ENCODE peak calls at places on chromosomes 1 and 21, in nine cellular contexts. K is prostate gland, Y is Peyer's patch, H is right lobe of liver, D is tibial nerve, J is HCT116, O is IMR-90, T is lower leg skin, E is uterus. R is an unnamed sample.

GRCh38 chr1:110880708-110881374 is 7.9 kb downstream of the CD53 start:
- DNase-seq in K (no peak), Y (no peak), H (no peak), D (no peak), J (no peak), O (no peak), T (no peak), E (no peak), R (no peak)

GRCh38 chr1:158112994-158113758 is 67.5 kb upstream of the CD1D start:
- DNase-seq in K (no peak), Y (peak; percentile 73), H (no peak), D (no peak), J (no peak), O (peak; percentile 15), T (no peak), E (no peak), R (no peak)

GRCh38 chr1:51303751-51304196 is 26.6 kb downstream of the TTC39A start:
- DNase-seq in K (no peak), Y (no peak), H (no peak), D (no peak), J (no peak), O (peak; percentile 66), T (no peak), E (no peak), R (no peak)

GRCh38 chr1:6111991-6112689 is 66.5 kb downstream of the KCNAB2 start:
- DNase-seq in K (no peak), Y (no peak), H (peak; percentile 10), D (no peak), J (no peak), O (no peak), T (no peak), E (no peak), R (no peak)

GRCh38 chr21:21412096-21412495 is 413.9 kb downstream of the NCAM2 start:
- DNase-seq in K (no peak), Y (no peak), H (no peak), D (no peak), J (no peak), O (no peak), T (no peak), E (no peak), R (no peak)

GRCh38 chr1:231590453-231591198 is 36.0 kb upstream of the DISC1 start:
- DNase-seq in K (peak; percentile 31), Y (peak; percentile 71), H (peak; percentile 46), D (peak; percentile 44), J (peak; percentile 47), O (peak; percentile 83), T (no peak), E (peak; percentile 41), R (peak; percentile 47)

GRCh38 chr1:109181085-109181806 is 32.5 kb upstream of the SARS1 start:
- DNase-seq in K (peak; percentile 56), Y (no peak), H (no peak), D (no peak), J (no peak), O (peak; percentile 65), T (no peak), E (no peak), R (no peak)

GRCh38 chr21:17537299-17537698 is 24.5 kb downstream of the CXADR start:
- DNase-seq in K (peak; percentile 16), Y (no peak), H (no peak), D (no peak), J (no peak), O (no peak), T (no peak), E (no peak), R (no peak)

GRCh38 chr1:4088676-4089075 is 188.6 kb upstream of the C1orf174 start:
- DNase-seq in K (no peak), Y (peak; percentile 21), H (no peak), D (no peak), J (no peak), O (no peak), T (no peak), E (no peak), R (no peak)

GRCh38 chr1:40939320-40940059 is 40.0 kb upstream of the CTPS1 start:
- DNase-seq in K (no peak), Y (peak; percentile 46), H (peak; percentile 59), D (peak; percentile 46), J (no peak), O (peak; percentile 70), T (no peak), E (no peak), R (no peak)

GRCh38 chr21:37435120-37435519 is 68.5 kb downstream of the DYRK1A start:
- DNase-seq in K (no peak), Y (peak; percentile 59), H (no peak), D (peak; percentile 48), J (peak; percentile 12), O (peak; percentile 80), T (peak; percentile 55), E (peak; percentile 59), R (peak; percentile 74)

GRCh38 chr1:51569284-51570062 is 47.4 kb upstream of the OSBPL9 start:
- DNase-seq in K (peak; percentile 59), Y (peak; percentile 67), H (no peak), D (no peak), J (peak; percentile 82), O (peak; percentile 82), T (peak; percentile 51), E (no peak), R (no peak)

GRCh38 chr1:61757945-61758344 is 15.7 kb downstream of the PATJ start:
- DNase-seq in K (no peak), Y (no peak), H (no peak), D (no peak), J (no peak), O (peak; percentile 63), T (no peak), E (no peak), R (no peak)

DNA sequence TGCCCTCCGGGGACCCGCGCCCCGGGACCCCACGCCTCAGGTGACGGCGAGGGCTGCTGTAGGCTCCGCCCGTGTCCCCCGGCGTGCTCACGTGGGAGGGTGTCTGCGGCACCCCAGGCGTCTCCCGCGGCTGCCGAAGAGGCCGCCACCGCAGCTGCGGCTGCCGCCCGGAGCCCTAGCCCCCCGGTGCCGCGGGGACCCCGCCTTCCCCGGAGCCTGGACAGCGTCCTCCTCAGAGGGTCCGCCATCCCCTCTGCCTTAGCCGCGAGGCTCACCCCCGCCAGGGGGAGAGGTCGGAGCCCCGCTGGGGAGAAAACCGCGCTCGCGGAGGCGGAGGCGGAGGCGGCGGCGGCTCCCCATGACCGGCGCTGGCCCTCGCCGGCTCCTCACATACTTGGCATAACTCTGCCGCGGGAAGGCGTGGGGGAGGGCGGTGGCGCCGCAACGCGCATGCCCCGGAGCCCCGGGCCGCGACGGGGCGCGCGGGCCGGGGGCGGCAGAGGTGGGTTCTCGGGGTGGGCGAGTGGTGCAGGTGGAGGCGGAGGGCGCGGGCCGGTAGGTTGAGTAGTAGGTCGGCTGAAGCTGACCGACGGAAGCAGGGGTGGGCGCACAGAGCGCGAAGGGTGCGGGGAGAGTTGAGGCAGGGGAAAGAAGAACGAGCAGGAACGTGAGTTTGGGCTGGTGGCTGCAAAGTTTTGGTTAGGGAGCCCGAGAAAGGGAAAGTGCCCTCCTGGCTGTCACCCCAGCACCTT is 700 bp upstream of the SYDE2 start:
- DNase-seq in K (peak; percentile 66), Y (peak; percentile 89), H (peak; percentile 78), D (peak; percentile 46), J (no peak), O (peak; percentile 49), T (peak; percentile 49), E (peak; percentile 71), R (peak; percentile 80)
- TF ChIP-seq POLR2A in K (peak; percentile 74), Y (peak; percentile 26), H (peak; percentile 5), D (peak; percentile 46), J (no peak), O (peak; percentile 17), T (no peak), E (peak; percentile 71), R (no peak)

GRCh38 chr21:43305336-43305665 is 121.6 kb downstream of the SIK1 start:
- DNase-seq in K (no peak), Y (no peak), H (peak; percentile 7), D (no peak), J (no peak), O (no peak), T (no peak), E (no peak), R (no peak)
- TF ChIP-seq CTCF in K (no peak), Y (no peak), H (no peak), D (no peak), J (no peak), O (no peak), T (no peak), E (no peak), R (no peak)

GRCh38 chr1:94119796-94120590 is 955 bp downstream of the ABCA4 start:
- DNase-seq in K (no peak), Y (no peak), H (no peak), D (no peak), J (no peak), O (peak; percentile 23), T (no peak), E (no peak), R (no peak)
- H3K4me3 ChIP-seq in K (no peak overlapping the region), Y (no peak overlapping the region), H (no peak overlapping the region), D (no peak overlapping the region), J (no peak overlapping the region), O (no peak overlapping the region), T (no peak overlapping the region), E (no peak overlapping the region), R (no peak overlapping the region)

GRCh38 chr1:116417678-116418077 is 44.6 kb downstream of the ATP1A1 start:
- DNase-seq in K (peak; percentile 4), Y (no peak), H (no peak), D (no peak), J (no peak), O (no peak), T (no peak), E (no peak), R (no peak)

GRCh38 chr1:116415200-116415698 is 42.2 kb downstream of the ATP1A1 start:
- DNase-seq in K (no peak), Y (no peak), H (no peak), D (no peak), J (no peak), O (no peak), T (no peak), E (no peak), R (no peak)

GRCh38 chr1:116414364-116414763 is 41.3 kb downstream of the ATP1A1 start:
- DNase-seq in K (no peak), Y (no peak), H (no peak), D (no peak), J (no peak), O (no peak), T (no peak), E (no peak), R (no peak)

GRCh38 chr1:116416854-116417513 is 43.9 kb downstream of the ATP1A1 start:
- DNase-seq in K (no peak), Y (no peak), H (no peak), D (no peak), J (no peak), O (no peak), T (no peak), E (no peak), R (no peak)

DNA sequence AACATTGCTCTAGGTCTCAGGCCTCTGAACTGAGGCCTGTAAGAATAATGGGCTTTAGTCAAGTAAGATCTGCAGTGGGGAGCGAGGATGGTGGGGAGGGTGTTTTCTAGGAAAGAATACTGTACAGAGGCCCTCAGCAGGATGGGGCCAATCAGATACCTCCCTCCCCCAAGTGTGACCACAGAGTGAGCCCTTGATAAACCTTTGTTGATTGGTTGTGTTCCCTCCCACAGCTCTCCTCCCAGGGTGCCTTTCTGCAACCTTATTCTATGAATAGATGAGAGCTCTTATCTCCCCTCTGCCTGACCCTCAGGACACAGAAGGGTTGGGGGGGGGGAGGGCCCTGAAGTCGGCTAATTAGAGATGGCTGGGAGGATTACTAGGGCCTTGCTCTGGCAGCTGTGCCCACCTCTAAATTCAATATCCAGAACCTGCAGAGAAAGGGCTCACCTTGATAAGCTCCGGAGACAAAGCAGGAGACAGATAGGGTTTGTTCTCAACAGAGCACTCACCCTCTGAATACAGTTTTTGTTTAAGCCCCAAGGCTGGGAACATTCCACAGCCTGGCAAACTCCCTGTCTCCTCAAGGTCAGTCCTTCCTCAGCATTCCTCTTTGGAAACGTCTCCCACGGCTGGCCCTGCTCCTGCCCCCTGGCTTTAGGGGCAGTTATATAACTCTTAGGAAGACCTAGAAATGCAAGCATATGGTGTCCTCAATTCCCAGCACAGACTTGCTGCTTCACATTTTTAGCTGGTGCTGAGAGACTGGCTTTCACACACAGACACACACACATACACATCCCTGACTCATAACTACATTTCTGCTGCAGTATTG is 42.9 kb downstream of the ATP1A1 start:
- DNase-seq in K (no peak), Y (no peak), H (no peak), D (no peak), J (no peak), O (peak; percentile 18), T (no peak), E (no peak), R (peak; percentile 56)
- TF ChIP-seq POLR2A in K (no peak), Y (no peak), H (no peak), D (no peak), J (no peak), O (no peak), T (no peak), E (no peak), R (no peak)

R was measured in heart left ventricle.